ENCODE peak calls at places on chromosome 9, in eight cellular contexts. One of them, this sample, is unnamed.

GRCh38 chr9:95773061-95773433 is 102.4 kb upstream of the ERCC6L2 start:
- DNase-seq in colonic mucosa: no peak
- DNase-seq in gastrocnemius medialis: no peak
- DNase-seq in neural crest cell: no peak
- DNase-seq in foreskin fibroblast: peak; percentile 17
- DNase-seq in suprapubic skin: no peak
- DNase-seq in HFF-Myc: no peak
- DNase-seq in CD4-positive, alpha-beta T cell: no peak
- DNase-seq in this sample: no peak

GRCh38 chr9:128771094-128771721 is 519 bp downstream of the ZER1 start:
- DNase-seq in colonic mucosa: peak; percentile 44
- DNase-seq in gastrocnemius medialis: no peak
- DNase-seq in neural crest cell: peak; percentile 14
- DNase-seq in foreskin fibroblast: peak; percentile 48
- DNase-seq in suprapubic skin: no peak
- DNase-seq in HFF-Myc: no peak
- DNase-seq in CD4-positive, alpha-beta T cell: no peak
- DNase-seq in this sample: no peak

GRCh38 chr9:71863652-71864051 is 47.3 kb downstream of the ABHD17B start:
- DNase-seq in colonic mucosa: no peak
- DNase-seq in gastrocnemius medialis: no peak
- DNase-seq in neural crest cell: no peak
- DNase-seq in foreskin fibroblast: no peak
- DNase-seq in suprapubic skin: no peak
- DNase-seq in HFF-Myc: no peak
- DNase-seq in CD4-positive, alpha-beta T cell: no peak
- DNase-seq in this sample: no peak

GRCh38 chr9:136086213-136086881 is 8.7 kb downstream of the NACC2 start:
- DNase-seq in colonic mucosa: peak; percentile 15
- DNase-seq in gastrocnemius medialis: peak; percentile 52
- DNase-seq in neural crest cell: no peak
- DNase-seq in foreskin fibroblast: no peak
- DNase-seq in suprapubic skin: peak; percentile 62
- DNase-seq in HFF-Myc: no peak
- DNase-seq in CD4-positive, alpha-beta T cell: no peak
- DNase-seq in this sample: no peak

GRCh38 chr9:82320566-82320965 is 332.0 kb downstream of the SPATA31D1 start:
- DNase-seq in colonic mucosa: no peak
- DNase-seq in gastrocnemius medialis: no peak
- DNase-seq in neural crest cell: no peak
- DNase-seq in foreskin fibroblast: peak; percentile 47
- DNase-seq in suprapubic skin: no peak
- DNase-seq in HFF-Myc: no peak
- DNase-seq in CD4-positive, alpha-beta T cell: no peak
- DNase-seq in this sample: no peak

GRCh38 chr9:133460405-133461175 is 812 bp downstream of the CACFD1 start:
- DNase-seq in colonic mucosa: peak; percentile 91
- DNase-seq in gastrocnemius medialis: peak; percentile 55
- DNase-seq in neural crest cell: no peak
- DNase-seq in foreskin fibroblast: peak; percentile 32
- DNase-seq in suprapubic skin: peak; percentile 87
- DNase-seq in HFF-Myc: no peak
- DNase-seq in CD4-positive, alpha-beta T cell: no peak
- DNase-seq in this sample: no peak

GRCh38 chr9:137083418-137084004 is 3.3 kb upstream of the MAN1B1 start:
- DNase-seq in colonic mucosa: no peak
- DNase-seq in gastrocnemius medialis: peak; percentile 42
- DNase-seq in neural crest cell: no peak
- DNase-seq in foreskin fibroblast: peak; percentile 98
- DNase-seq in suprapubic skin: no peak
- DNase-seq in HFF-Myc: peak; percentile 89
- DNase-seq in CD4-positive, alpha-beta T cell: no peak
- DNase-seq in this sample: no peak

GRCh38 chr9:71743217-71743705 is 25.1 kb downstream of the CEMIP2 start:
- DNase-seq in colonic mucosa: no peak
- DNase-seq in gastrocnemius medialis: no peak
- DNase-seq in neural crest cell: no peak
- DNase-seq in foreskin fibroblast: peak; percentile 76
- DNase-seq in suprapubic skin: no peak
- DNase-seq in HFF-Myc: no peak
- DNase-seq in CD4-positive, alpha-beta T cell: no peak
- DNase-seq in this sample: no peak

GRCh38 chr9:117412006-117412715 is 2.7 kb downstream of the ASTN2 start:
- DNase-seq in colonic mucosa: no peak
- DNase-seq in gastrocnemius medialis: no peak
- DNase-seq in neural crest cell: no peak
- DNase-seq in foreskin fibroblast: no peak
- DNase-seq in suprapubic skin: no peak
- DNase-seq in HFF-Myc: no peak
- DNase-seq in CD4-positive, alpha-beta T cell: no peak
- DNase-seq in this sample: no peak

GRCh38 chr9:117414906-117415583 is at the start of gene ASTN2:
- DNase-seq in colonic mucosa: no peak
- DNase-seq in gastrocnemius medialis: no peak
- DNase-seq in neural crest cell: peak; percentile 22
- DNase-seq in foreskin fibroblast: peak; percentile 22
- DNase-seq in suprapubic skin: no peak
- DNase-seq in HFF-Myc: no peak
- DNase-seq in CD4-positive, alpha-beta T cell: no peak
- DNase-seq in this sample: no peak

GRCh38 chr9:117414220-117414905 is 494 bp downstream of the ASTN2 start:
- DNase-seq in colonic mucosa: no peak
- DNase-seq in gastrocnemius medialis: no peak
- DNase-seq in neural crest cell: peak; percentile 37
- DNase-seq in foreskin fibroblast: peak; percentile 37
- DNase-seq in suprapubic skin: no peak
- DNase-seq in HFF-Myc: no peak
- DNase-seq in CD4-positive, alpha-beta T cell: no peak
- DNase-seq in this sample: no peak

GRCh38 chr9:117412841-117413240 is 2.0 kb downstream of the ASTN2 start:
- DNase-seq in colonic mucosa: no peak
- DNase-seq in gastrocnemius medialis: no peak
- DNase-seq in neural crest cell: no peak
- DNase-seq in foreskin fibroblast: no peak
- DNase-seq in suprapubic skin: no peak
- DNase-seq in HFF-Myc: no peak
- DNase-seq in CD4-positive, alpha-beta T cell: no peak
- DNase-seq in this sample: no peak

GRCh38 chr9:117413346-117414219 is 1.3 kb downstream of the ASTN2 start:
- DNase-seq in colonic mucosa: no peak
- DNase-seq in gastrocnemius medialis: no peak
- DNase-seq in neural crest cell: peak; percentile 36
- DNase-seq in foreskin fibroblast: peak; percentile 5
- DNase-seq in suprapubic skin: no peak
- DNase-seq in HFF-Myc: no peak
- DNase-seq in CD4-positive, alpha-beta T cell: no peak
- DNase-seq in this sample: no peak
- TF ChIP-seq CTCF in colonic mucosa: no peak
- TF ChIP-seq CTCF in gastrocnemius medialis: no peak
- TF ChIP-seq CTCF in neural crest cell: peak; percentile 31
- TF ChIP-seq CTCF in foreskin fibroblast: no peak
- TF ChIP-seq CTCF in suprapubic skin: no peak
- TF ChIP-seq CTCF in HFF-Myc: no peak
- TF ChIP-seq CTCF in CD4-positive, alpha-beta T cell: no peak
- TF ChIP-seq CTCF in this sample: peak; percentile 43

DNA sequence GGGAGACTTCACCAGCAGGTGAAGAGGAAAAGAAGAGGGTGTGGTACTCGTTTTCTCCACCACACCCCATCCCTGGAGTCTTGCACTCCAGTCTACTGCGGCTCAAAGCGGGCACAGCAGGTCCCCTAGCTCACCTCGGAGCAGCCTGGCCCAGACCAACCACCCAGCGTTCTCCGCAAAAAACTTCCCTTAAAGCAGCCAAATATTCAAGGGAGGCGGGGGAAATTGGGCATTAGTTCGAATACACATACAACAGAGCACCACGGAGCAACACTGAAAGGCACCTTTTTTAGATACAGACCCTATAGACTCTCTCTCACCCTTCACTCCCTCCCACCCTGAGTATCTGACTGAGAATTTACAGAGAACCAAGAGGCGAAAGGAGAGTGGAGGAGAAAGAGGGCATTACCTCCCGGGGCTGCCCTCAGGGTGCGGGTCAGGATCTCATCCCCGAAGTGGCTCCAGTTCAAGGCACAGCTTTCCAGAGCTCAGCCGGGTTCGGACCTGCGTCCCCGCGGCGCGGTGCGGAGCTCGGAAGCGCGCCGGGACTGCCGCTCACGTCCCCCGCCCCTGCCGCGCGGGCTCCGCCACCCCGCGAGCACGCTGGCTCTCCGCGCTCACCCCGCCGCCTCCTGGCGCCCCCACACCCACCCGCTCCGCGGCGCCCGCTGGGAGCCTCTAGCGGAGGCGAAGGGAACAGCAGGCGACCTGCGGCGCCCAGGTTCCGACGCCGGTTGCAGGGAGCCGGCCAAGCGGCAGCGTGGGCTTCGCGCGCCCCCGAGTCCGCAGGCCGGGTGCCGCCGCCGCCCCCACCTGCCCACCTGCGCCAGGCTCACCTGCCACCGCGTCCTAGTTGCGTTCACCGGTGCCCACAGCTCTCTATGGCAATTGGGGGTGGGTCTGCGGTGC is 1638.7 kb upstream of the C9orf72 start:
- DNase-seq in colonic mucosa: peak; percentile 20
- DNase-seq in gastrocnemius medialis: no peak
- DNase-seq in neural crest cell: peak; percentile 64
- DNase-seq in foreskin fibroblast: peak; percentile 25
- DNase-seq in suprapubic skin: no peak
- DNase-seq in HFF-Myc: no peak
- DNase-seq in CD4-positive, alpha-beta T cell: no peak
- DNase-seq in this sample: peak; percentile 80
- TF ChIP-seq CTCF in colonic mucosa: peak; percentile 58
- TF ChIP-seq CTCF in gastrocnemius medialis: peak; percentile 31
- TF ChIP-seq CTCF in neural crest cell: peak; percentile 84
- TF ChIP-seq CTCF in foreskin fibroblast: peak; percentile 25
- TF ChIP-seq CTCF in suprapubic skin: no peak
- TF ChIP-seq CTCF in HFF-Myc: peak; percentile 31
- TF ChIP-seq CTCF in CD4-positive, alpha-beta T cell: no peak
- TF ChIP-seq CTCF in this sample: peak; percentile 89

DNA sequence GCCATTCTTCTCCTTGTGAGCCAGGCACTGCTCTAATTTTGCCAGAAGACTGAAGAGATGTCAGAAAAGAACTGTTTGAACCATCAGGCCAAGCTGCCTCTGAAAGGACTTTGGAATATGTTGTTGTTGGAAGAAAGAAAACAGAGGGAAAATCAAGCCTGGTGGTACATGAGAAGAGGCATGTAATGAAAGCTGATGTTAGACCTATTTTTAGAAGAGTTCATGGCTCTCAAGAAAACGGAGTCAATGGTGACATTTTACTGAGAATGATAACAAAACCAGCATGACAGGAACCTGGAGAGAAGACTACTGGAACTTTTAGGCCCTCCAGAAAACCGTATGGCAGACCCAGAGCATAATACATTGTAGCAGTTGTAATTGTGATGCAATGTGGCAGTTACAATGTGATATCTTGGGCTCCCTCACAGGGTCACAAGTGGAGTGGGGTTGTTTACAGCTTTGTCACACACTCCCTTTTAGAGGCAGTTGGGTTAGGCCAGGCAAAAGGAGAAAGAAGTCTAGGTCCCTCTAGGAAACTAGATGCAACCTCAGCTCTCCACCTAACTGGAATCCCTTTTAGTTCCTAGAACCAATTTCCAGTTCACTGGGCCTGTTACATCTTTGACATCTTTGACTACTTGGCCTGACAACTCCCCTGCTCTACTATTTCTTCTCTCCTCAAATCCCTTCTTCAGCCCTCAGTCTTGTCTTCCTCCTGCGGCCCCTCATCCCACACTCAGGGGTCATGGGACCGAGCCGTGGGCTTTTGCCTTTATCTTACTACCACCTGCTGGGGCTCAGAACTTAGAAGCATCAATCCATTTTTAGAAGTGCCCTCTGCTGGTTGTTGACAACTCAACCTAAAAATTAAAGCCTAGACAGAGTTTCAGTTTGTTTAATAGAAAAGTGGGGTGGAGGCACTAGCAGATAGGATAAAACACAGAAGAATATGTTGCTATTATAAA is 61.2 kb upstream of the JAK2 start:
- DNase-seq in colonic mucosa: no peak
- DNase-seq in gastrocnemius medialis: no peak
- DNase-seq in neural crest cell: no peak
- DNase-seq in foreskin fibroblast: peak; percentile 54
- DNase-seq in suprapubic skin: no peak
- DNase-seq in HFF-Myc: no peak
- DNase-seq in CD4-positive, alpha-beta T cell: no peak
- DNase-seq in this sample: no peak
- TF ChIP-seq CTCF in colonic mucosa: peak; percentile 23
- TF ChIP-seq CTCF in gastrocnemius medialis: no peak
- TF ChIP-seq CTCF in neural crest cell: no peak
- TF ChIP-seq CTCF in foreskin fibroblast: peak; percentile 40
- TF ChIP-seq CTCF in suprapubic skin: no peak
- TF ChIP-seq CTCF in HFF-Myc: peak; percentile 37
- TF ChIP-seq CTCF in CD4-positive, alpha-beta T cell: peak; percentile 62
- TF ChIP-seq CTCF in this sample: peak; percentile 37

GRCh38 chr9:134913041-134913712 is 4.5 kb downstream of the FCN1 start:
- DNase-seq in colonic mucosa: no peak
- DNase-seq in gastrocnemius medialis: no peak
- DNase-seq in neural crest cell: no peak
- DNase-seq in foreskin fibroblast: no peak
- DNase-seq in suprapubic skin: no peak
- DNase-seq in HFF-Myc: no peak
- DNase-seq in CD4-positive, alpha-beta T cell: no peak
- DNase-seq in this sample: peak; percentile 65

GRCh38 chr9:134914501-134914834 is 3.2 kb downstream of the FCN1 start:
- DNase-seq in colonic mucosa: peak; percentile 6
- DNase-seq in gastrocnemius medialis: no peak
- DNase-seq in neural crest cell: no peak
- DNase-seq in foreskin fibroblast: no peak
- DNase-seq in suprapubic skin: no peak
- DNase-seq in HFF-Myc: no peak
- DNase-seq in CD4-positive, alpha-beta T cell: no peak
- DNase-seq in this sample: peak; percentile 50

GRCh38 chr9:134910146-134910545 is 7.6 kb downstream of the FCN1 start:
- DNase-seq in colonic mucosa: peak; percentile 6
- DNase-seq in gastrocnemius medialis: no peak
- DNase-seq in neural crest cell: no peak
- DNase-seq in foreskin fibroblast: no peak
- DNase-seq in suprapubic skin: no peak
- DNase-seq in HFF-Myc: no peak
- DNase-seq in CD4-positive, alpha-beta T cell: no peak
- DNase-seq in this sample: peak; percentile 59

GRCh38 chr9:134913713-134914500 is 3.8 kb downstream of the FCN1 start:
- DNase-seq in colonic mucosa: no peak
- DNase-seq in gastrocnemius medialis: no peak
- DNase-seq in neural crest cell: no peak
- DNase-seq in foreskin fibroblast: no peak
- DNase-seq in suprapubic skin: no peak
- DNase-seq in HFF-Myc: no peak
- DNase-seq in CD4-positive, alpha-beta T cell: no peak
- DNase-seq in this sample: peak; percentile 55

DNA sequence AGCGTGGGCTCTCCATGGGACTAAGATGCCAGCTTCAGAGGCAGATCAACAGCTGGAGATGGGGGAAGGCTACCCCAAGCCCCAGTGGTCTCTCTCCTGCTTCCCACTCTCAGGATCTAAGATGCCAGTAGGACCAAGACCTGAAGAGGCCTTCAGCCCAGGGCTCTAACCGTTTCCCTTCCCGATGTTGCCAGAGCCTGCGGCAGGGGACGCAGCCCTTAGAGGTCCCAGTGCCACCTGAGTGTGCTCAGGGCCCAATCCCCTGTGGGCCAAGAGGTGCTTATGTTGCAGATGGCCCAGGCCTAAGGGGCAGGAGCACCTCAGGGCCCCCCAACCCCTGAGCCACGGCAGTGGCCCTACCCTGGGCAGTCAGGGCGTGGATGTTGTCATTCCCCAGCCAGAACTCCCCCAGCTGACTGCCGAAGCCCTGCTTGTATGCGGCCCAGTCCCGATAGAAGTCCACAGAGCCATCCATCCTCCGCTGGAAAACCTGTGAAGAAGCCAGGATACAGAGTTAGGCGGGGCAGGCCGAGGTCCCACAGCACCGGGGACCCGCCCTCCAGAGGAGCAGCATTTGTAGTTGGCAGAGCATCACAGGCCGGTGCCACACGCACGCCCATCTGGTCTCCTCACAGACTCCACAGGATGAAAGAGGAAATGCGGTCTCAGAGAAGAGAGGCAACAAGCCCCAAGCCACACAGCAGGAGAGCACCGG is 5.4 kb downstream of the FCN1 start:
- DNase-seq in colonic mucosa: peak; percentile 8
- DNase-seq in gastrocnemius medialis: no peak
- DNase-seq in neural crest cell: no peak
- DNase-seq in foreskin fibroblast: no peak
- DNase-seq in suprapubic skin: no peak
- DNase-seq in HFF-Myc: no peak
- DNase-seq in CD4-positive, alpha-beta T cell: no peak
- DNase-seq in this sample: peak; percentile 58
- TF ChIP-seq CTCF in colonic mucosa: no peak
- TF ChIP-seq CTCF in gastrocnemius medialis: no peak
- TF ChIP-seq CTCF in neural crest cell: no peak
- TF ChIP-seq CTCF in foreskin fibroblast: no peak
- TF ChIP-seq CTCF in suprapubic skin: no peak
- TF ChIP-seq CTCF in HFF-Myc: no peak
- TF ChIP-seq CTCF in CD4-positive, alpha-beta T cell: no peak
- TF ChIP-seq CTCF in this sample: no peak